ENCODE peak calls at places on chromosomes 3 and 15, in six cellular contexts. W, H, F, K, O and E are unnamed samples.

GRCh38 chr3:152779649-152780048 is 55.3 kb upstream of the P2RY1 start:
- DNase-seq in W (no peak), H (peak), F (peak), K (no peak), O (no peak), E (no peak)

GRCh38 chr3:144774897-144775296 is 803.3 kb downstream of the DIPK2A start:
- DNase-seq in W (no peak), H (no peak), F (no peak), K (peak), O (no peak), E (no peak)

GRCh38 chr3:122257951-122258350 is 67.1 kb upstream of the CSTA start:
- DNase-seq in W (no peak), H (no peak), F (no peak), K (no peak), O (no peak), E (no peak)

GRCh38 chr15:73787621-73788020 is 34.5 kb upstream of the INSYN1 start:
- DNase-seq in W (no peak), H (no peak), F (no peak), K (no peak), O (no peak), E (no peak)

GRCh38 chr15:100186960-100187359 is 154.8 kb downstream of the ADAMTS17 start:
- DNase-seq in W (no peak), H (no peak), F (no peak), K (no peak), O (no peak), E (no peak)

GRCh38 chr3:43997788-43998373 is 243.8 kb upstream of the TOPAZ1 start:
- DNase-seq in W (no peak), H (no peak), F (no peak), K (no peak), O (no peak), E (no peak)

GRCh38 chr15:71585159-71585558 is 225.2 kb upstream of the NR2E3 start:
- DNase-seq in W (no peak), H (no peak), F (no peak), K (no peak), O (no peak), E (no peak)

GRCh38 chr3:27560484-27561056 is 76.4 kb upstream of the SLC4A7 start:
- DNase-seq in W (no peak), H (no peak), F (no peak), K (no peak), O (no peak), E (no peak)

GRCh38 chr15:80550219-80550909 is 144.7 kb upstream of the ABHD17C start:
- DNase-seq in W (no peak), H (peak), F (no peak), K (peak), O (peak), E (peak)

GRCh38 chr15:34182942-34183341 is 27.0 kb downstream of the KATNBL1 start:
- DNase-seq in W (no peak), H (no peak), F (no peak), K (no peak), O (no peak), E (no peak)

GRCh38 chr3:149315694-149316093 is 17.7 kb downstream of the TM4SF18 start:
- DNase-seq in W (no peak), H (no peak), F (no peak), K (no peak), O (no peak), E (no peak)

GRCh38 chr3:50580683-50581458 is 11.5 kb downstream of the HEMK1 start:
- DNase-seq in W (no peak), H (no peak), F (no peak), K (no peak), O (no peak), E (no peak)

GRCh38 chr3:152258448-152259302 is 10.1 kb upstream of the MBNL1 start:
- DNase-seq in W (no peak), H (peak), F (no peak), K (peak), O (peak), E (peak)

GRCh38 chr3:169913270-169913780 is 2.0 kb downstream of the SAMD7 start:
- DNase-seq in W (no peak), H (no peak), F (no peak), K (no peak), O (no peak), E (no peak)

GRCh38 chr3:133871368-133872090 is 24.2 kb downstream of the RAB6B start:
- DNase-seq in W (no peak), H (no peak), F (no peak), K (no peak), O (no peak), E (no peak)

GRCh38 chr3:44206301-44206700 is 35.4 kb upstream of the TOPAZ1 start:
- DNase-seq in W (no peak), H (no peak), F (no peak), K (no peak), O (no peak), E (no peak)

GRCh38 chr3:14199641-14200040 is 21.0 kb downstream of the LSM3 start:
- DNase-seq in W (no peak), H (no peak), F (no peak), K (no peak), O (no peak), E (no peak)

GRCh38 chr3:27554706-27555105 is 70.5 kb upstream of the SLC4A7 start:
- DNase-seq in W (no peak), H (no peak), F (no peak), K (peak), O (no peak), E (no peak)

GRCh38 chr3:151345854-151346253 is 16.5 kb upstream of the P2RY13 start:
- DNase-seq in W (no peak), H (peak), F (no peak), K (peak), O (peak), E (no peak)

GRCh38 chr3:31546152-31546551 is 13.4 kb downstream of the STT3B start:
- DNase-seq in W (no peak), H (peak), F (no peak), K (no peak), O (no peak), E (no peak)

GRCh38 chr3:30600572-30600971 is 5.8 kb upstream of the TGFBR2 start:
- DNase-seq in W (no peak), H (no peak), F (no peak), K (no peak), O (no peak), E (no peak)

GRCh38 chr15:82964890-82965289 is 12.4 kb upstream of the HOMER2 start:
- DNase-seq in W (no peak), H (no peak), F (no peak), K (no peak), O (no peak), E (no peak)

GRCh38 chr3:172142074-172143059 is 103.0 kb downstream of the FNDC3B start:
- DNase-seq in W (no peak), H (peak), F (peak), K (peak), O (peak), E (peak)

GRCh38 chr3:187770224-187770623 is 25.0 kb upstream of the BCL6 start:
- DNase-seq in W (no peak), H (no peak), F (peak), K (no peak), O (no peak), E (no peak)

GRCh38 chr3:83354205-83354604 is 1592.8 kb upstream of the GBE1 start:
- DNase-seq in W (no peak), H (no peak), F (no peak), K (no peak), O (no peak), E (no peak)

GRCh38 chr3:56747150-56747549 is 54.6 kb downstream of the ARHGEF3 start:
- DNase-seq in W (no peak), H (no peak), F (no peak), K (no peak), O (no peak), E (no peak)

GRCh38 chr3:40232626-40233025 is 76.9 kb upstream of the EIF1B start:
- DNase-seq in W (no peak), H (no peak), F (no peak), K (no peak), O (no peak), E (no peak)

GRCh38 chr3:101643861-101644613 is 32.9 kb downstream of the ZBTB11 start:
- DNase-seq in W (no peak), H (peak), F (peak), K (peak), O (peak), E (no peak)

GRCh38 chr3:177482048-177482741 is 284.9 kb upstream of the TBL1XR1 start:
- DNase-seq in W (no peak), H (no peak), F (no peak), K (no peak), O (no peak), E (no peak)

GRCh38 chr15:80246425-80246894 is 5.6 kb downstream of the CTXND1 start:
- DNase-seq in W (no peak), H (no peak), F (no peak), K (no peak), O (no peak), E (no peak)

GRCh38 chr3:178709047-178709446 is 172.8 kb downstream of the KCNMB2 start:
- DNase-seq in W (no peak), H (peak), F (no peak), K (no peak), O (no peak), E (no peak)

GRCh38 chr3:141618103-141618502 is 120.0 kb upstream of the RNF7 start:
- DNase-seq in W (no peak), H (no peak), F (no peak), K (no peak), O (no peak), E (no peak)

GRCh38 chr15:82537351-82537908 is 2.8 kb downstream of the RPS17 start:
- DNase-seq in W (no peak), H (no peak), F (no peak), K (no peak), O (no peak), E (no peak)

GRCh38 chr15:95557226-95558046 is 773.1 kb upstream of the NR2F2 start:
- DNase-seq in W (no peak), H (peak), F (no peak), K (peak), O (peak), E (peak)

GRCh38 chr3:8607285-8608040 is 37.1 kb downstream of the SSUH2 start:
- DNase-seq in W (no peak), H (peak), F (no peak), K (no peak), O (peak), E (no peak)

GRCh38 chr3:138457863-138458735 is 23.7 kb downstream of the ESYT3 start:
- DNase-seq in W (no peak), H (no peak), F (no peak), K (no peak), O (no peak), E (no peak)

GRCh38 chr15:90650117-90650955 is 66.8 kb upstream of the BLM start:
- DNase-seq in W (no peak), H (peak), F (no peak), K (no peak), O (no peak), E (no peak)

GRCh38 chr15:98689431-98689861 is 41.1 kb downstream of the IGF1R start:
- DNase-seq in W (no peak), H (peak), F (no peak), K (no peak), O (no peak), E (no peak)

GRCh38 chr3:61227799-61228198 is 23.5 kb downstream of the FHIT start:
- DNase-seq in W (no peak), H (no peak), F (no peak), K (no peak), O (no peak), E (no peak)
- H3K4me3 ChIP-seq in W (no peak), H (no peak), F (no peak), K (no peak), O (no peak), E (no peak)

GRCh38 chr3:118636841-118637240 is 397.8 kb downstream of the IGSF11 start:
- DNase-seq in W (no peak), H (no peak), F (no peak), K (no peak), O (no peak), E (no peak)
- TF ChIP-seq CTCF in W (no peak), H (no peak), F (no peak), K (no peak), O (peak), E (peak)

DNA sequence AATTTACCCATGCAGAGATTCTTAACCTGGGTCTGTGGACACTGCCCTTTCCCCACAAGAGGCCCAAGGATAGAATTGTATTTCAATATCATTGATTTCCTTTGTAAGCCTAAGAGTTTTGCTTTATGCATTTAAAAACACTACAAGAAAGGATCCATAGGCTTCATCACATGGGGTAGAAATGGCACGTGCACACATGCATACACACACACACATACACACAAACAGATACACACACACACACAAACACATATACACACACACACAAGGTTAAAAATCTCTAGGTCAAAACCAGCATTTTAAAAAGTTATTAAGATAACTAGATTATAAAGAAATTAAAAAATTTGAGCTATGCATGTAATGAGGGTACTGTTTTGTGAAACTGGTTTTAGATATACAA is 35.5 kb upstream of the CD47 start:
- DNase-seq in W (no peak), H (no peak), F (no peak), K (no peak), O (no peak), E (no peak)
- H3K4me3 ChIP-seq in W (no peak), H (no peak), F (peak), K (no peak), O (no peak), E (no peak)

GRCh38 chr3:99843590-99844260 is 26.1 kb downstream of the CMSS1 start:
- DNase-seq in W (no peak), H (peak), F (no peak), K (no peak), O (no peak), E (no peak)
- TF ChIP-seq CTCF in W (no peak), H (no peak), F (no peak), K (no peak), O (no peak), E (no peak)

GRCh38 chr15:74889882-74890768 is at the start of gene MPI:
- DNase-seq in W (peak), H (peak), F (peak), K (no peak), O (peak), E (no peak)
- H3K4me3 ChIP-seq in W (peak), H (peak), F (peak), K (peak), O (peak), E (peak)

DNA sequence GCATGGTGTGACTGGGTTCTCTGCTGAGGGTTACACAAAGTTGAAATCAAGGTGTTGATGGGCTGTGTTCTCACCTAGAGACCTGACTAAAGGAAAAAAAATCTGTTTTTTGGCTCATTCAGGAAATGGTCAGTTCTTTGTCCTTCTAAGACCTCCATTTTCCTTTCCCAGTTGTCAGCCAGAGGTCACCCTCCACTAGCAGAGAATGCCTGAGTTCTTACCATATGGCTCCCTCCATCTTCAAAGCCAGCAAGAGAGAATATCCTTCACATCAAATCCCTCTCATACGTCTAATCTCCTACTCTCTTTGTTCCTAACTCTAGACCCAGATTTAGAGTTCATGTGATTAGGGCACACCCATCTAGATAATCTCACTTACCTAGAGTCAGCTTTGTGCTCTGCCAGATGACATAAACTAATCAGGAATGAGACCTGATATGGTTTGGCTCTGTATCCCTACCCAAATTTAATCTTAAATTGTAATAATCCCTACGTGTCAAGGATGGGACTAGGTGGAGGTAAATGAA is 19.4 kb downstream of the ANKRD28 start:
- DNase-seq in W (no peak), H (no peak), F (no peak), K (no peak), O (no peak), E (no peak)
- TF ChIP-seq CTCF in W (no peak), H (no peak), F (no peak), K (no peak), O (no peak), E (no peak)